ENCODE peak calls at places on chromosomes 7 and 10, in four cellular contexts. One of them, this sample, is unnamed.

GRCh38 chr7:95861041-95861440 is 88.7 kb downstream of the DYNC1I1 start:
- DNase-seq in IMR-90: peak; percentile 3
- DNase-seq in H1: no peak
- DNase-seq in H9: no peak
- DNase-seq in this sample: no peak

GRCh38 chr7:33336820-33337219 is 207.5 kb downstream of the BBS9 start:
- DNase-seq in IMR-90: no peak
- DNase-seq in H1: no peak
- DNase-seq in H9: no peak
- DNase-seq in this sample: no peak

GRCh38 chr7:122549578-122549977 is 149.3 kb downstream of the RNF133 start:
- DNase-seq in IMR-90: no peak
- DNase-seq in H1: no peak
- DNase-seq in H9: no peak
- DNase-seq in this sample: no peak

GRCh38 chr7:140506788-140507464 is 27.6 kb upstream of the MKRN1 start:
- DNase-seq in IMR-90: peak; percentile 82
- DNase-seq in H1: peak; percentile 57
- DNase-seq in H9: peak; percentile 70
- DNase-seq in this sample: peak; percentile 89

GRCh38 chr7:35255909-35256876 is 2.3 kb upstream of the TBX20 start:
- DNase-seq in IMR-90: no peak
- DNase-seq in H1: no peak
- DNase-seq in H9: peak; percentile 65
- DNase-seq in this sample: peak; percentile 64

GRCh38 chr10:5047912-5048628 is 44.4 kb upstream of the AKR1C2 start:
- DNase-seq in IMR-90: peak; percentile 37
- DNase-seq in H1: no peak
- DNase-seq in H9: no peak
- DNase-seq in this sample: no peak

GRCh38 chr10:10605551-10606081 is 412.1 kb upstream of the CELF2 start:
- DNase-seq in IMR-90: peak; percentile 86
- DNase-seq in H1: no peak
- DNase-seq in H9: no peak
- DNase-seq in this sample: no peak

GRCh38 chr7:149625339-149625946 is 127.8 kb upstream of the ZNF746 start:
- DNase-seq in IMR-90: peak; percentile 54
- DNase-seq in H1: peak; percentile 78
- DNase-seq in H9: peak; percentile 65
- DNase-seq in this sample: peak; percentile 66

GRCh38 chr7:2821842-2822507 is 22.1 kb downstream of the GNA12 start:
- DNase-seq in IMR-90: peak; percentile 91
- DNase-seq in H1: no peak
- DNase-seq in H9: no peak
- DNase-seq in this sample: no peak

GRCh38 chr7:158885624-158886023 is 29.3 kb downstream of the DYNC2I1 start:
- DNase-seq in IMR-90: peak; percentile 6
- DNase-seq in H1: no peak
- DNase-seq in H9: no peak
- DNase-seq in this sample: no peak

GRCh38 chr10:112435013-112435619 is 11.6 kb downstream of the ZDHHC6 start:
- DNase-seq in IMR-90: peak; percentile 60
- DNase-seq in H1: no peak
- DNase-seq in H9: no peak
- DNase-seq in this sample: peak; percentile 24

GRCh38 chr10:14382022-14382421 is 51.3 kb upstream of the FRMD4A start:
- DNase-seq in IMR-90: peak; percentile 70
- DNase-seq in H1: no peak
- DNase-seq in H9: no peak
- DNase-seq in this sample: no peak

GRCh38 chr7:5621776-5622175 is 159.7 kb downstream of the RNF216 start:
- DNase-seq in IMR-90: no peak
- DNase-seq in H1: no peak
- DNase-seq in H9: no peak
- DNase-seq in this sample: no peak

GRCh38 chr10:132627736-132628512 is 90.3 kb downstream of the INPP5A start:
- DNase-seq in IMR-90: peak; percentile 50
- DNase-seq in H1: no peak
- DNase-seq in H9: no peak
- DNase-seq in this sample: peak; percentile 62

GRCh38 chr7:123401295-123401694 is 133.1 kb downstream of the IQUB start:
- DNase-seq in IMR-90: no peak
- DNase-seq in H1: no peak
- DNase-seq in H9: peak; percentile 38
- DNase-seq in this sample: peak; percentile 14

GRCh38 chr7:32323687-32324086 is 166.5 kb downstream of the LSM5 start:
- DNase-seq in IMR-90: no peak
- DNase-seq in H1: no peak
- DNase-seq in H9: no peak
- DNase-seq in this sample: no peak

GRCh38 chr10:130018253-130018652 is 54.2 kb upstream of the EBF3 start:
- DNase-seq in IMR-90: peak; percentile 63
- DNase-seq in H1: no peak
- DNase-seq in H9: peak; percentile 44
- DNase-seq in this sample: peak; percentile 72

GRCh38 chr7:28446131-28446530 is 33.8 kb downstream of the CREB5 start:
- DNase-seq in IMR-90: no peak
- DNase-seq in H1: no peak
- DNase-seq in H9: no peak
- DNase-seq in this sample: no peak

GRCh38 chr7:137983308-137984008 is 18.4 kb downstream of the CREB3L2 start:
- DNase-seq in IMR-90: no peak
- DNase-seq in H1: no peak
- DNase-seq in H9: no peak
- DNase-seq in this sample: no peak

GRCh38 chr7:28558236-28558635 is 145.9 kb downstream of the CREB5 start:
- DNase-seq in IMR-90: no peak
- DNase-seq in H1: no peak
- DNase-seq in H9: no peak
- DNase-seq in this sample: no peak

GRCh38 chr7:73612598-73613269 is 11.6 kb downstream of the MLXIPL start:
- DNase-seq in IMR-90: peak; percentile 29
- DNase-seq in H1: no peak
- DNase-seq in H9: no peak
- DNase-seq in this sample: peak; percentile 96

GRCh38 chr7:143205560-143206293 is 16.1 kb upstream of the TAS2R40 start:
- DNase-seq in IMR-90: no peak
- DNase-seq in H1: no peak
- DNase-seq in H9: no peak
- DNase-seq in this sample: no peak

GRCh38 chr7:71021049-71021448 is 110.9 kb upstream of the GALNT17 start:
- DNase-seq in IMR-90: no peak
- DNase-seq in H1: no peak
- DNase-seq in H9: no peak
- DNase-seq in this sample: no peak

GRCh38 chr7:71017602-71018001 is 114.3 kb upstream of the GALNT17 start:
- DNase-seq in IMR-90: no peak
- DNase-seq in H1: no peak
- DNase-seq in H9: no peak
- DNase-seq in this sample: peak; percentile 18

GRCh38 chr7:71015260-71015900 is 116.6 kb upstream of the GALNT17 start:
- DNase-seq in IMR-90: no peak
- DNase-seq in H1: no peak
- DNase-seq in H9: no peak
- DNase-seq in this sample: peak; percentile 23

GRCh38 chr7:71016387-71016786 is 115.6 kb upstream of the GALNT17 start:
- DNase-seq in IMR-90: no peak
- DNase-seq in H1: no peak
- DNase-seq in H9: no peak
- DNase-seq in this sample: no peak

DNA sequence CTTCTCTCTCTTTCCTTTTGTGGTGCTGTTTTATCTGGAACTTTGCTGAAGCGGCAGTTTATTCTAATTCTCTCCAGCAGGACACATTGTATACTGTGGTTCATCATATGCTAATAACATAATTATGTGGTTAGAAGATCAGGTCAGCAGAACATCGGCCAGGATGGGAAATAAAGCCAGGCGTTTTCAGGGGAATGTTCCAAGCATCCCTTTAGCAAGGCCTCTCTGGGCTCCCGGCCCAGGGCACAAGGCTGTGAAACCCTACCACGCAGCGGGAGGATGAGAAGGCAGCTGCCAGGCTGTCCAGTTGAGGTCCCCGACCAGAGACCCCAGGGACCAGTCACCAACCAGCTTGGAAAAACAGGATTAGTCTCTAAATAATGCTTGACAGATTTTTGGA is 112.2 kb upstream of the GALNT17 start:
- DNase-seq in IMR-90: no peak
- DNase-seq in H1: no peak
- DNase-seq in H9: no peak
- DNase-seq in this sample: no peak
- H3K56ac ChIP-seq in IMR-90: no peak overlapping the region
- H3K56ac ChIP-seq in H1: no peak overlapping the region
- H3K56ac ChIP-seq in H9: no peak overlapping the region
- H3K56ac ChIP-seq in this sample: no peak overlapping the region

GRCh38 chr10:69473304-69473985 is 22.2 kb downstream of the TSPAN15 start:
- DNase-seq in IMR-90: no peak
- DNase-seq in H1: no peak
- DNase-seq in H9: no peak
- DNase-seq in this sample: no peak
- H3K4me1 ChIP-seq in IMR-90: peaks cover 8% of the 10 kb centered on the region
- H3K4me1 ChIP-seq in H1: no peaks in the 10 kb centered on the region
- H3K4me1 ChIP-seq in H9: peaks cover 2% of the 10 kb centered on the region
- H3K4me1 ChIP-seq in this sample: no peaks in the 10 kb centered on the region

GRCh38 chr10:125135771-125136035 is 24.7 kb downstream of the CTBP2 start:
- DNase-seq in IMR-90: no peak
- DNase-seq in H1: no peak
- DNase-seq in H9: no peak
- DNase-seq in this sample: no peak
- H2AK5ac ChIP-seq in IMR-90: no peak overlapping the region
- H2AK5ac ChIP-seq in H1: peak overlapping the region; percentile 77
- H2AK5ac ChIP-seq in H9: no peak overlapping the region
- H2AK5ac ChIP-seq in this sample: no peak overlapping the region

GRCh38 chr10:97914171-97914836 is 64.7 kb downstream of the GOLGA7B start:
- DNase-seq in IMR-90: no peak
- DNase-seq in H1: no peak
- DNase-seq in H9: no peak
- DNase-seq in this sample: no peak
- H3K56ac ChIP-seq in IMR-90: no peak overlapping the region
- H3K56ac ChIP-seq in H1: no peak overlapping the region
- H3K56ac ChIP-seq in H9: no peak overlapping the region
- H3K56ac ChIP-seq in this sample: no peak overlapping the region

GRCh38 chr10:62059424-62059913 is 158.0 kb downstream of the ARID5B start:
- DNase-seq in IMR-90: no peak
- DNase-seq in H1: no peak
- DNase-seq in H9: no peak
- DNase-seq in this sample: no peak
- H3K4me1 ChIP-seq in IMR-90: peaks cover 22% of the 10 kb centered on the region
- H3K4me1 ChIP-seq in H1: no peaks in the 10 kb centered on the region
- H3K4me1 ChIP-seq in H9: no peaks in the 10 kb centered on the region
- H3K4me1 ChIP-seq in this sample: no peaks in the 10 kb centered on the region

DNA sequence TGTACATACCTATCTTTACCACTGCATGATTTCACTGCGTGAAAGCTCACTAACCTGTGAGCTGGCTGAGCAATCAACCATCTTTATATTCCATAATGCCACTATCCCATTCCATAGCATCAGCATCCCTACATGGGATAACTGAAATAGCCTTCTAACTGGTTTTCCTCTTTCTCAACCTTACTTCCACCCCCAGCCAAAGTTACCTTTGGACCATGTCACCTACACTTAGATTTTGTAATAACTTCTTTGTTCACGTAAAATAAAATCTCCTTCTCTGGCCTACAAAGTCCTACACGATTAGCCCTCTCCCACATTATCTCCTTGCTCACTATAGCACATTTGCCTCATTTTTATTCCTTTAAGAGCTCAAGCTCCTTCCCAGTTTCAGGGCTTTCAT is 2.5 kb downstream of the PSMA2 start:
- DNase-seq in IMR-90: no peak
- DNase-seq in H1: no peak
- DNase-seq in H9: no peak
- DNase-seq in this sample: no peak
- H2AK5ac ChIP-seq in IMR-90: no peak overlapping the region
- H2AK5ac ChIP-seq in H1: no peak overlapping the region
- H2AK5ac ChIP-seq in H9: no peak overlapping the region
- H2AK5ac ChIP-seq in this sample: no peak overlapping the region

GRCh38 chr10:34641913-34642558 is 173.1 kb downstream of the PARD3 start:
- DNase-seq in IMR-90: no peak
- DNase-seq in H1: peak; percentile 48
- DNase-seq in H9: no peak
- DNase-seq in this sample: no peak
- H3K56ac ChIP-seq in IMR-90: no peak overlapping the region
- H3K56ac ChIP-seq in H1: no peak overlapping the region
- H3K56ac ChIP-seq in H9: no peak overlapping the region
- H3K56ac ChIP-seq in this sample: peak overlapping the region; percentile 38